ENCODE peak calls at places on chromosomes 1 and 21, in five cellular contexts. X is tibial nerve, F is AG09319, S is endothelial cell, H is A549. E is an unnamed sample.

GRCh38 chr1:223716302-223716862 is 4.0 kb downstream of the CAPN2 start:
- DNase-seq in X (no peak), F (no peak), S (no peak), H (no peak), E (no peak)

GRCh38 chr1:113976609-113977278 is 2.5 kb upstream of the OLFML3 start:
- DNase-seq in X (no peak), F (no peak), S (no peak), H (no peak), E (no peak)

GRCh38 chr1:244353572-244354091 is 98.1 kb downstream of the ADSS2 start:
- DNase-seq in X (no peak), F (peak), S (no peak), H (peak), E (no peak)

GRCh38 chr1:14661220-14661619 is 62.7 kb downstream of the KAZN start:
- DNase-seq in X (no peak), F (peak), S (no peak), H (no peak), E (no peak)

GRCh38 chr1:48031676-48032075 is 34.5 kb upstream of the TRABD2B start:
- DNase-seq in X (no peak), F (no peak), S (no peak), H (no peak), E (no peak)

GRCh38 chr21:35924714-35925301 is 135.5 kb downstream of the SETD4 start:
- DNase-seq in X (no peak), F (no peak), S (no peak), H (peak), E (no peak)

GRCh38 chr1:180930687-180931086 is 18.0 kb downstream of the KIAA1614 start:
- DNase-seq in X (no peak), F (no peak), S (no peak), H (no peak), E (peak)

GRCh38 chr1:200458780-200459179 is 48.9 kb upstream of the ZNF281 start:
- DNase-seq in X (no peak), F (no peak), S (no peak), H (no peak), E (no peak)

GRCh38 chr1:178323067-178323466 is 173.7 kb downstream of the CLEC20A start:
- DNase-seq in X (no peak), F (no peak), S (no peak), H (no peak), E (no peak)

GRCh38 chr1:6259491-6260362 is 1.2 kb downstream of the GPR153 start:
- DNase-seq in X (peak), F (no peak), S (peak), H (peak), E (peak)

GRCh38 chr1:162192323-162192678 is 122.8 kb downstream of the NOS1AP start:
- DNase-seq in X (no peak), F (no peak), S (no peak), H (no peak), E (no peak)

GRCh38 chr1:245463392-245464165 is 308.8 kb downstream of the KIF26B start:
- DNase-seq in X (no peak), F (no peak), S (no peak), H (no peak), E (no peak)

GRCh38 chr1:72282690-72283203 is 408 bp upstream of the NEGR1 start:
- DNase-seq in X (peak), F (peak), S (peak), H (peak), E (peak)

GRCh38 chr1:101366513-101367215 is 129.8 kb downstream of the S1PR1 start:
- DNase-seq in X (no peak), F (no peak), S (no peak), H (no peak), E (no peak)

GRCh38 chr1:181383695-181384094 is 99.6 kb upstream of the CACNA1E start:
- DNase-seq in X (no peak), F (no peak), S (no peak), H (peak), E (no peak)

GRCh38 chr21:34885125-34885524 is 164.0 kb downstream of the RUNX1 start:
- DNase-seq in X (no peak), F (no peak), S (no peak), H (no peak), E (no peak)

GRCh38 chr21:16993416-16994044 is 519.3 kb upstream of the CXADR start:
- DNase-seq in X (no peak), F (no peak), S (no peak), H (no peak), E (no peak)

GRCh38 chr21:42144679-42145568 is 73.8 kb downstream of the UMODL1 start:
- DNase-seq in X (no peak), F (no peak), S (no peak), H (no peak), E (no peak)

GRCh38 chr1:117048431-117049133 is 11.5 kb upstream of the TTF2 start:
- DNase-seq in X (no peak), F (no peak), S (no peak), H (no peak), E (no peak)

GRCh38 chr1:21368514-21369289 is 71.2 kb upstream of the NBPF3 start:
- DNase-seq in X (peak), F (peak), S (peak), H (peak), E (peak)

GRCh38 chr1:222941425-222941824 is 126.6 kb downstream of the DISP1 start:
- DNase-seq in X (no peak), F (no peak), S (no peak), H (no peak), E (no peak)

GRCh38 chr1:101567582-101568189 is 330.9 kb downstream of the S1PR1 start:
- DNase-seq in X (no peak), F (no peak), S (peak), H (peak), E (peak)

GRCh38 chr21:46371204-46372013 is 47.5 kb downstream of the PCNT start:
- DNase-seq in X (no peak), F (no peak), S (no peak), H (no peak), E (no peak)

GRCh38 chr21:34736116-34736870 is 67.5 kb downstream of the CLIC6 start:
- DNase-seq in X (no peak), F (no peak), S (no peak), H (no peak), E (no peak)

GRCh38 chr1:202014915-202015676 is 4.7 kb downstream of the ELF3 start:
- DNase-seq in X (no peak), F (no peak), S (no peak), H (no peak), E (no peak)

GRCh38 chr1:225928186-225929175 is 4.4 kb upstream of the PYCR2 start:
- DNase-seq in X (no peak), F (no peak), S (no peak), H (no peak), E (no peak)

GRCh38 chr1:966603-967295 is 467 bp downstream of the PLEKHN1 start:
- DNase-seq in X (no peak), F (no peak), S (peak), H (peak), E (peak)

GRCh38 chr21:26874347-26874746 is 29.1 kb upstream of the ADAMTS1 start:
- DNase-seq in X (no peak), F (no peak), S (no peak), H (no peak), E (no peak)

DNA sequence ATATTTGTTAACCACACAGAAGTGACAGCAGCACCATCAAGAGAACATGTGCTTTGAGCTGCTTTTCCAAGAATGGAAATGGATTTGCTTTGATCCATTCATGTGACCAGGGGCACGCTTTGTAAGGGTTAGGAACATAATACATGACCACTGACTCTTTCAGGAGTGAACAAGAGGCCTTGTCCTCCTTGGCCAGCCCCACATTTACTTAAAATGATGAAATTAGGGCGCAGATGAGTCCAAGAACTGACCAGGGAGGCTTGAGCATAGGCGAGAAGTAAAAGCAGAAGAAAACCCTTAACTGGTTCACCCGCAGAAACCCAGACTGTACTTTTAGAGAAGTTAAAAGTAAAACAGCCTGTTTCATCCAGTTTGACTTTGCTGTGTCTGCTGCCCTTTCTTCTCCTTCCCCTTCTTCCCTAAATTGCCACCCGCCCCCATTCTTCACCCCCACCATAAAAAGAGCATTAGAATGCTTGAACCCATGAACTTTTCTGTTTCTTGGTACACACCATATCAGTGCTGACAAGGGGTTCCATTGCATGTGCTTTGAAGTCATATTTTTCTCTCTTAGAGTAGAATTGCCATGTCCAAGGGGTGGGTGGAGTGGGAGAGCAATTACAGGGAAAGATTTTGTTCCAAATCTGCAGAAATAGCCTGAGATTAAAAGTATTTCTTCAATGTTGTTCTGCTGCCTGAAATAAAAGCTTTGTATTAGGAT is 2.6 kb upstream of the GLUL start:
- DNase-seq in X (no peak), F (no peak), S (no peak), H (no peak), E (no peak)
- TF ChIP-seq CTCF in X (no peak), F (no peak), S (no peak), H (no peak), E (no peak)

GRCh38 chr1:62849031-62849430 is 65.1 kb downstream of the ATG4C start:
- DNase-seq in X (no peak), F (no peak), S (no peak), H (peak), E (no peak)
- TF ChIP-seq CTCF in X (no peak), F (no peak), S (no peak), H (no peak), E (no peak)

DNA sequence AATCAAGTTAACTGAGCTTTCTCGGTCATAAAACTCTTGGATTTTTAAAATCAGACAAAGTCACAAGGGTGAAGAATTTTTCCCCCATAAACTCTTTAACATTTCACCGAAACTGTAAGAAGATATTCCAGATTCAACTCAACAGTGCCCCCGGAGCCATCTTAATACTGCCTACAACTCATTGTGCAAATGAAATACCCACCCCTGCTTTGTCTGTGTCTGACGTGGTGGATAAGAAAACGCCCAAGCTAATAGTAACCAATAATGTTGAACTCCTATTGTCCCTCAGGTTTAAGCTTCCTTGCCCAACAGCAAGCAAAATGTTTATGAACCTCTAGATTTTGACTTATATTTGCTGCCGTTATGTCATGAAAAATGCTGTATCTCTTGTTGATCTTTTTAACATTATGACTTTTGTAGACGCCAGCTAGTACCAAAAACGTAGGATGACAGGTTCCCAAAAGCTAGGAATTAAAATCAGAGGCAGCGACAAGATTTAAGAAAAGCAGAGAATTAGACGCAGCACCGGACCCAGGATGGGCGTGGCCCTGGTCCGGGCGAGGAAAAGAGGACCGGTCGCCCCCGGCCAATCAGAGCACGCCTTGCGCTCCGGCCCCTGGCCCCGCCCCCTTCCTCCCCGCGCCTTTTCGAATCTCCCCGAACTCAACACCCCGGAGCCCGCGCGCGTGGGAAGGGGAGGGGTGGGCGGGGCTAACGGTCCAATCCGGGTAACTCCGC is 1.1 kb downstream of the STMN1 start:
- DNase-seq in X (peak), F (peak), S (peak), H (peak), E (peak)
- TF ChIP-seq CTCF in X (no peak), F (peak), S (no peak), H (no peak), E (no peak)

GRCh38 chr1:61098906-61099437 is 16.6 kb downstream of the NFIA start:
- DNase-seq in X (no peak), F (no peak), S (no peak), H (no peak), E (no peak)
- TF ChIP-seq CTCF in X (no peak), F (no peak), S (no peak), H (no peak), E (no peak)

GRCh38 chr1:35561972-35562680 is 4.5 kb downstream of the NCDN start:
- DNase-seq in X (no peak), F (no peak), S (no peak), H (no peak), E (no peak)

GRCh38 chr1:35561297-35561971 is 3.8 kb downstream of the NCDN start:
- DNase-seq in X (no peak), F (no peak), S (no peak), H (no peak), E (peak)

GRCh38 chr1:35564884-35565741 is 7.5 kb downstream of the NCDN start:
- DNase-seq in X (no peak), F (no peak), S (no peak), H (no peak), E (no peak)

GRCh38 chr1:35564037-35564883 is 6.7 kb downstream of the NCDN start:
- DNase-seq in X (peak), F (peak), S (peak), H (peak), E (peak)

DNA sequence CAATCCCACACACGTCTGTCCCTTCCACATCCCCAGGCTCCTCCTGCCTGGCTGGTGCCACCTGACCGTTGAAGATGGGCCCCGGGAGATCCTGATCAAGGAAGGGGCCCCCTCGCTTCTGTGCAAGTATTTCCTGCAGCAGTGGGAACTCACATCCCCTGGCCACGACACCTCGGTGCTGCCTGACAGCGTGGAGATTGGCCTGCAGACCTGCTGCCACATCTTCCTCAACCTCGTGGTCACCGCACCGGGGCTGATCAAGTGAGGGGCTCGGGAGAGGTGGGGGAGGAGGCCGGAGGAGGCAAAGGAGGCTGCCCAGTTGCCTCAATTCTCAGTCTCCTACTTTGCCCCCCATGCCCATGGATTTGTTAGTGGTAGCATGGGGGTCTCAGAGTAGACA is 5.6 kb downstream of the NCDN start:
- DNase-seq in X (no peak), F (no peak), S (no peak), H (no peak), E (no peak)
- TF ChIP-seq CTCF in X (no peak), F (no peak), S (no peak), H (no peak), E (no peak)

GRCh38 chr1:203146537-203146936 is 19.0 kb downstream of the ADORA1 start:
- DNase-seq in X (no peak), F (no peak), S (no peak), H (no peak), E (no peak)

GRCh38 chr1:203149188-203149840 is 21.8 kb downstream of the ADORA1 start:
- DNase-seq in X (no peak), F (no peak), S (no peak), H (no peak), E (no peak)

GRCh38 chr1:203147376-203147775 is 19.9 kb downstream of the ADORA1 start:
- DNase-seq in X (no peak), F (no peak), S (no peak), H (no peak), E (no peak)

GRCh38 chr1:203148579-203148978 is 21.1 kb downstream of the ADORA1 start:
- DNase-seq in X (no peak), F (no peak), S (no peak), H (no peak), E (no peak)

GRCh38 chr1:203148127-203148526 is 20.6 kb downstream of the ADORA1 start:
- DNase-seq in X (no peak), F (no peak), S (no peak), H (no peak), E (no peak)
- TF ChIP-seq CTCF in X (no peak), F (no peak), S (peak), H (peak), E (peak)

GRCh38 chr1:152543808-152544207 is 22.8 kb downstream of the LCE3E start:
- DNase-seq in X (no peak), F (no peak), S (no peak), H (peak), E (no peak)

GRCh38 chr1:152546704-152547103 is 19.9 kb downstream of the LCE3E start:
- DNase-seq in X (no peak), F (no peak), S (no peak), H (no peak), E (no peak)
- TF ChIP-seq CTCF in X (no peak), F (no peak), S (no peak), H (no peak), E (no peak)

GRCh38 chr1:9196129-9197040 is 38.2 kb upstream of the H6PD start:
- DNase-seq in X (peak), F (no peak), S (peak), H (peak), E (peak)
- TF ChIP-seq CTCF in X (peak), F (peak), S (peak), H (peak), E (peak)

DNA sequence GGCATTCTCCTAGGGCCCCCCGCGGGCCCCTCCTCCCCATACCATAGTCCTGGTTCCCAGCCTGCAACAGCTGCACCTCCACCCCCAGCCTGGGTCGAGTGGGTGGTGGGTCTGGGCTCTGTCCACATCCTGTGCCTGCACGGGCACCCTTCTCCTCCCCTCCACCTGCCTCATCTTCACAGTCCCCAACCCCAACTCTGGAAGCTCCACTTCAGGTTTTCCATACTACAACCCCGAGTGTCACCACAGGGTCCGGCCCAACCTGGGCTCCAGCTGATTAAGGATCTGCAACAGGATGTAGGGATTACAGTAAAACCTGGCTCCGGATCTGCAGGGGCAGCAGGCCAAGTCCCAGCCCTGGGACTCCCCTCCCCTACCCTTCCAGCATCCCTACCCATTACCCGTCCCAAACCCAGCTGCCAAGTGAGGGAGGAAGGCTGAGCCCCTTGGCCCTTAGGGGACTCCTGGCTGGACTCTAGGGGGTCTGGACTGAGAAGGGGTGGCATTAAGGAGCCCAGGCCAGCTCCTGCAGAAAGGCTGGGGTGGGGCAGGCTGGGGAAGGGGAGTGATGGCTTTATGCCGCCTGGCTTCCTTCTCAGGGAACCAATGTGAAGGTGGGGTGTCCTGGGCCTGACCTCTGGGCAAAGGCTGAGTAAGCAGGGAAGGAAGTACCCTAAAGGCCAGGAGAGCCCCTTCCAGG is 116.8 kb downstream of the CASZ1 start:
- DNase-seq in X (no peak), F (no peak), S (peak), H (peak), E (peak)
- TF ChIP-seq CTCF in X (no peak), F (no peak), S (no peak), H (no peak), E (no peak)

E was measured in glutamatergic neuron.